ENCODE peak calls at places on chromosomes 6 and 20, in five cellular contexts. One of them, this sample, is unnamed.

GRCh38 chr6:125699591-125699990 is 49.8 kb upstream of the HEY2 start:
- DNase-seq in T1000: no peak
- DNase-seq in NCI-H1092: no peak
- DNase-seq in pulmonary artery endothelial cell: no peak
- DNase-seq in left colon: no peak
- DNase-seq in this sample: no peak

GRCh38 chr20:3679749-3680700 is 1.8 kb downstream of the ADAM33 start:
- DNase-seq in T1000: peak
- DNase-seq in NCI-H1092: no peak
- DNase-seq in pulmonary artery endothelial cell: no peak
- DNase-seq in left colon: no peak
- DNase-seq in this sample: peak

GRCh38 chr20:17615645-17616479 is 46.0 kb downstream of the DSTN start:
- DNase-seq in T1000: no peak
- DNase-seq in NCI-H1092: peak
- DNase-seq in pulmonary artery endothelial cell: no peak
- DNase-seq in left colon: no peak
- DNase-seq in this sample: peak

GRCh38 chr6:99026135-99026534 is 78.4 kb upstream of the FBXL4 start:
- DNase-seq in T1000: no peak
- DNase-seq in NCI-H1092: no peak
- DNase-seq in pulmonary artery endothelial cell: no peak
- DNase-seq in left colon: no peak
- DNase-seq in this sample: no peak

GRCh38 chr6:16774437-16774836 is 13.2 kb upstream of the ATXN1 start:
- DNase-seq in T1000: no peak
- DNase-seq in NCI-H1092: no peak
- DNase-seq in pulmonary artery endothelial cell: no peak
- DNase-seq in left colon: no peak
- DNase-seq in this sample: no peak

GRCh38 chr20:3407426-3408250 is at the start of gene DNAAF9:
- DNase-seq in T1000: peak
- DNase-seq in NCI-H1092: peak
- DNase-seq in pulmonary artery endothelial cell: peak
- DNase-seq in left colon: peak
- DNase-seq in this sample: peak

GRCh38 chr6:121522771-121523386 is 87.4 kb downstream of the GJA1 start:
- DNase-seq in T1000: no peak
- DNase-seq in NCI-H1092: no peak
- DNase-seq in pulmonary artery endothelial cell: no peak
- DNase-seq in left colon: no peak
- DNase-seq in this sample: no peak

GRCh38 chr6:34115396-34116314 is 30.2 kb downstream of the GRM4 start:
- DNase-seq in T1000: no peak
- DNase-seq in NCI-H1092: no peak
- DNase-seq in pulmonary artery endothelial cell: no peak
- DNase-seq in left colon: peak
- DNase-seq in this sample: no peak

GRCh38 chr6:29011276-29011734 is 6.2 kb upstream of the ZNF311 start:
- DNase-seq in T1000: no peak
- DNase-seq in NCI-H1092: peak
- DNase-seq in pulmonary artery endothelial cell: no peak
- DNase-seq in left colon: peak
- DNase-seq in this sample: no peak

GRCh38 chr20:36754656-36755222 is 8.8 kb upstream of the NDRG3 start:
- DNase-seq in T1000: peak
- DNase-seq in NCI-H1092: peak
- DNase-seq in pulmonary artery endothelial cell: peak
- DNase-seq in left colon: no peak
- DNase-seq in this sample: no peak

GRCh38 chr6:33885121-33886057 is 81.6 kb upstream of the MLN start:
- DNase-seq in T1000: peak
- DNase-seq in NCI-H1092: no peak
- DNase-seq in pulmonary artery endothelial cell: no peak
- DNase-seq in left colon: no peak
- DNase-seq in this sample: no peak

GRCh38 chr6:65819152-65819551 is 112.1 kb upstream of the EYS start:
- DNase-seq in T1000: peak
- DNase-seq in NCI-H1092: no peak
- DNase-seq in pulmonary artery endothelial cell: no peak
- DNase-seq in left colon: no peak
- DNase-seq in this sample: no peak

GRCh38 chr20:41365785-41366545 is 653 bp downstream of the EMILIN3 start:
- DNase-seq in T1000: no peak
- DNase-seq in NCI-H1092: no peak
- DNase-seq in pulmonary artery endothelial cell: no peak
- DNase-seq in left colon: no peak
- DNase-seq in this sample: no peak

GRCh38 chr6:35494161-35494563 is 2.7 kb downstream of the TEAD3 start:
- DNase-seq in T1000: no peak
- DNase-seq in NCI-H1092: no peak
- DNase-seq in pulmonary artery endothelial cell: no peak
- DNase-seq in left colon: no peak
- DNase-seq in this sample: no peak

GRCh38 chr6:161076211-161076677 is 84.7 kb downstream of the MAP3K4 start:
- DNase-seq in T1000: no peak
- DNase-seq in NCI-H1092: no peak
- DNase-seq in pulmonary artery endothelial cell: no peak
- DNase-seq in left colon: no peak
- DNase-seq in this sample: no peak

GRCh38 chr6:30071081-30071818 is 4.3 kb downstream of the PPP1R11 start:
- DNase-seq in T1000: no peak
- DNase-seq in NCI-H1092: no peak
- DNase-seq in pulmonary artery endothelial cell: no peak
- DNase-seq in left colon: no peak
- DNase-seq in this sample: no peak

GRCh38 chr6:122839477-122839876 is 50.4 kb downstream of the SMPDL3A start:
- DNase-seq in T1000: peak
- DNase-seq in NCI-H1092: peak
- DNase-seq in pulmonary artery endothelial cell: peak
- DNase-seq in left colon: peak
- DNase-seq in this sample: no peak

This sample was measured in coronary artery.